ENCODE peak calls at places on chromosomes 7 and 10, in ten cellular contexts. D is ELR; Y is transverse colon; H is HCT116; Z is DMS153; J is mammary epithelial cell; E is left lobe of liver; G is OCI-LY7; M is type B pancreatic cell; N is effector memory CD8-positive, alpha-beta T cell. U is an unnamed sample.

GRCh38 chr7:47601119-47601880 is 19.4 kb upstream of the TNS3 start:
- DNase-seq in D (peak; percentile 98), Y (no peak), H (no peak), Z (no peak), J (peak; percentile 96), E (no peak), G (peak; percentile 82), M (no peak), N (no peak), U (peak; percentile 74)

GRCh38 chr7:70776627-70777101 is 355.3 kb upstream of the GALNT17 start:
- DNase-seq in D (no peak), Y (no peak), H (no peak), Z (no peak), J (peak; percentile 8), E (no peak), G (no peak), M (no peak), N (no peak), U (no peak)

GRCh38 chr10:98320476-98321202 is 52.6 kb upstream of the LOXL4 start:
- DNase-seq in D (no peak), Y (no peak), H (no peak), Z (no peak), J (no peak), E (no peak), G (no peak), M (no peak), N (no peak), U (no peak)

GRCh38 chr10:519716-520401 is 169.6 kb downstream of the DIP2C start:
- DNase-seq in D (no peak), Y (no peak), H (no peak), Z (no peak), J (no peak), E (no peak), G (no peak), M (no peak), N (no peak), U (no peak)

GRCh38 chr10:123019264-123019663 is 10.5 kb downstream of the ACADSB start:
- DNase-seq in D (no peak), Y (no peak), H (no peak), Z (no peak), J (no peak), E (no peak), G (no peak), M (no peak), N (no peak), U (no peak)

GRCh38 chr7:5670173-5670933 is 111.1 kb downstream of the RNF216 start:
- DNase-seq in D (peak; percentile 47), Y (no peak), H (no peak), Z (no peak), J (no peak), E (no peak), G (peak; percentile 39), M (no peak), N (no peak), U (no peak)

GRCh38 chr7:33669251-33669670 is 236.1 kb upstream of the BMPER start:
- DNase-seq in D (no peak), Y (no peak), H (no peak), Z (peak; percentile 97), J (no peak), E (no peak), G (no peak), M (no peak), N (no peak), U (no peak)

GRCh38 chr7:156612930-156613329 is 27.6 kb upstream of the RNF32 start:
- DNase-seq in D (no peak), Y (no peak), H (no peak), Z (no peak), J (no peak), E (no peak), G (no peak), M (no peak), N (peak; percentile 33), U (no peak)

GRCh38 chr10:110834622-110835219 is 37.0 kb upstream of the PDCD4 start:
- DNase-seq in D (no peak), Y (peak; percentile 21), H (no peak), Z (peak; percentile 91), J (no peak), E (no peak), G (peak; percentile 42), M (no peak), N (no peak), U (no peak)

GRCh38 chr10:600876-601275 is 88.6 kb downstream of the DIP2C start:
- DNase-seq in D (no peak), Y (no peak), H (no peak), Z (no peak), J (no peak), E (peak; percentile 74), G (no peak), M (no peak), N (no peak), U (no peak)

GRCh38 chr7:2567663-2568238 is 9.0 kb downstream of the IQCE start:
- DNase-seq in D (peak; percentile 51), Y (no peak), H (no peak), Z (peak; percentile 32), J (no peak), E (no peak), G (peak; percentile 40), M (no peak), N (no peak), U (peak; percentile 30)

U was measured in Calu3.